ENCODE peak calls at places on chromosomes 12 and 14, in eight cellular contexts. E is GM23338, R is MM.1S, U is HCT116, A is IMR-90, W is OCI-LY7, J is H9, Q is HepG2. V is an unnamed sample.
A peak's percentile ranks its signal among the peaks of the same experiment; 100 is the strongest.

GRCh38 chr12:62767946-62768345 is 167.0 kb downstream of the PPM1H start:
- DNase-seq in A (no peak), Q (no peak), E (no peak), U (no peak), W (no peak), R (no peak), J (no peak), V (no peak)

GRCh38 chr14:68143341-68143807 is 323.8 kb downstream of the RAD51B start:
- DNase-seq in W (no peak), J (no peak), R (no peak), U (no peak), Q (no peak), A (peak; percentile 36), E (no peak), V (peak; percentile 90)

GRCh38 chr14:53409289-53409688 is 256.2 kb upstream of the DDHD1 start:
- DNase-seq in U (no peak), R (no peak), Q (no peak), A (no peak), E (no peak), W (no peak), J (no peak), V (no peak)

GRCh38 chr14:80269338-80269935 is 58.1 kb upstream of the DIO2 start:
- DNase-seq in W (no peak), Q (no peak), R (no peak), E (no peak), U (no peak), J (no peak), A (peak; percentile 64), V (peak; percentile 62)

GRCh38 chr14:86673523-86673969 is 1143.6 kb downstream of the FLRT2 start:
- DNase-seq in R (no peak), E (no peak), A (peak; percentile 1), J (no peak), Q (peak; percentile 75), W (no peak), U (no peak), V (no peak)

GRCh38 chr12:97960741-97961608 is 498.4 kb downstream of the RMST start:
- DNase-seq in A (no peak), U (peak; percentile 8), R (peak; percentile 51), E (peak; percentile 81), J (peak; percentile 63), Q (peak; percentile 14), W (peak; percentile 55), V (peak; percentile 2)

GRCh38 chr12:68977909-68978610 is 45.1 kb upstream of the CPM start:
- DNase-seq in U (no peak), W (no peak), J (no peak), Q (no peak), A (no peak), E (no peak), R (no peak), V (no peak)

GRCh38 chr12:130214686-130215370 is 52.6 kb downstream of the FZD10 start:
- DNase-seq in R (no peak), E (peak; percentile 8), Q (no peak), U (no peak), A (no peak), J (no peak), W (no peak), V (no peak)

GRCh38 chr12:22541496-22541895 is 2.8 kb downstream of the C2CD5 start:
- DNase-seq in E (no peak), A (no peak), W (no peak), Q (no peak), J (no peak), U (no peak), R (no peak), V (no peak)

GRCh38 chr12:22539055-22539454 is 5.3 kb downstream of the C2CD5 start:
- DNase-seq in R (no peak), J (no peak), W (no peak), Q (no peak), U (no peak), A (no peak), E (no peak), V (no peak)

GRCh38 chr12:22538336-22538735 is 6.0 kb downstream of the C2CD5 start:
- DNase-seq in E (no peak), W (no peak), A (peak; percentile 46), J (no peak), R (no peak), U (no peak), Q (no peak), V (peak; percentile 22)

GRCh38 chr12:22544038-22544979 is at the start of gene C2CD5:
- DNase-seq in U (peak; percentile 95), R (peak; percentile 97), W (peak; percentile 96), A (peak; percentile 97), Q (peak; percentile 95), E (peak; percentile 100), J (peak; percentile 98), V (peak; percentile 97)

DNA sequence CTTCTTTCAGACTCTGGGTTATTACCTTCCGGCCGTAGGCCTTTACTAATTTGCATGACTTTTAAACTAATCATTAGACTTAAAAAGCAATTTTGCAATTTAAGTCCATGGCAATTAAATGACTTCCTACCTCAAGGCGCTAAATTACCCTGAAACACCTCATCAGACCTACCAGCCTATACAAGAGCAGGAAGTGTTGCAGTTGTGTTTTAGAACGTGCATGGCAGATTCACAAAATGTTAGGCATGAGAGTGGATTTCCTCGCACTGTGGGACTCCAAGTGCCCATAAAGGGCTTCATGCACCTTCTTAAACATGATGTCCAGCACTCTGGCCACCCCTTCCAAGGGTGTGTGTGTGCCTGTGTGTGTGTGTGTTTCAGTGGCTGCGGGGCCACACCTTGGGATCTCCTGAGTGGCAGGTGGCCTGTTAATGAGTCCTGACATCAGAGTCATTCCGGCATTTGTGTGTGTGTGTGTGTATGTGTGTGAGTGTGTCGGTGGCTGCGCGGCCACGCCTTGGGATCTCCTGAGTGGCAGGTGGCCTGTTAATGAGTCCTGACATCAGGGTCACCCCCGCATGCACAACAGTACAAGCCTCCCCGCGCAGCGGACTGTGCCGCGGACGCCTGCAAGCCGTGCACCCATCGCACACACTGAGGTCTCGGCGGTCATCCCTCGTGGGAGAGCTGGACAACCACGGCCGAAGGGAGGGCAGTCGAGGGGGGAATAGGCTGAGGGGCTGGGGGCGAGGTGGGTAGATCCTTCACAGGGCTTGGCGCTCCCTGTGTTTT is 900 bp downstream of the C2CD5 start:
- DNase-seq in J (peak; percentile 46), R (peak; percentile 69), W (peak; percentile 53), Q (peak; percentile 27), U (no peak), A (peak; percentile 8), E (peak; percentile 44), V (peak; percentile 31)
- H3K27ac ChIP-seq in J (no peak overlapping the region), R (peak overlapping the region; percentile 95), W (peak overlapping the region; percentile 78), Q (peak overlapping the region; percentile 91), U (peak overlapping the region; percentile 86), A (peak overlapping the region; percentile 96), E (peak overlapping the region; percentile 88), V (peak overlapping the region; percentile 96)

GRCh38 chr14:100293497-100294212 is 12.6 kb downstream of the SLC25A29 start:
- DNase-seq in J (no peak), A (no peak), Q (no peak), U (no peak), E (no peak), W (no peak), R (no peak), V (no peak)

GRCh38 chr14:100292776-100293461 is 13.3 kb downstream of the SLC25A29 start:
- DNase-seq in A (no peak), E (no peak), J (no peak), R (no peak), W (no peak), Q (no peak), U (no peak), V (no peak)

GRCh38 chr14:100290607-100291304 is 15.5 kb downstream of the SLC25A29 start:
- DNase-seq in A (no peak), W (no peak), J (no peak), E (no peak), U (no peak), R (no peak), Q (peak; percentile 86), V (no peak)

GRCh38 chr14:100291305-100292075 is 14.8 kb downstream of the SLC25A29 start:
- DNase-seq in E (no peak), U (no peak), R (no peak), Q (no peak), A (no peak), J (no peak), W (no peak), V (no peak)

GRCh38 chr14:100292301-100292775 is 13.9 kb downstream of the SLC25A29 start:
- DNase-seq in W (no peak), U (no peak), A (no peak), R (no peak), E (no peak), J (no peak), Q (no peak), V (no peak)
- H4K20me1 ChIP-seq in W (no peaks in the 10 kb centered on the region), U (no peaks in the 10 kb centered on the region), A (peaks cover 22% of the 10 kb centered on the region), R (no peaks in the 10 kb centered on the region), E (peaks cover 27% of the 10 kb centered on the region), J (no peaks in the 10 kb centered on the region), Q (no peaks in the 10 kb centered on the region), V (peaks cover 29% of the 10 kb centered on the region)

GRCh38 chr14:85464135-85464534 is 65.8 kb upstream of the FLRT2 start:
- DNase-seq in W (no peak), J (no peak), U (no peak), E (no peak), Q (no peak), A (no peak), R (no peak), V (no peak)

GRCh38 chr14:85471156-85471555 is 58.8 kb upstream of the FLRT2 start:
- DNase-seq in E (no peak), Q (no peak), R (no peak), J (no peak), W (no peak), A (peak; percentile 57), U (no peak), V (peak; percentile 84)

GRCh38 chr14:85468815-85469214 is 61.1 kb upstream of the FLRT2 start:
- DNase-seq in E (no peak), Q (peak; percentile 6), J (no peak), U (no peak), R (no peak), W (no peak), A (no peak), V (no peak)

GRCh38 chr14:85463512-85463911 is 66.4 kb upstream of the FLRT2 start:
- DNase-seq in Q (no peak), W (no peak), J (no peak), A (no peak), U (no peak), R (no peak), E (peak; percentile 44), V (no peak)

GRCh38 chr14:85466678-85467077 is 63.3 kb upstream of the FLRT2 start:
- DNase-seq in Q (no peak), J (no peak), U (no peak), R (no peak), W (no peak), A (peak; percentile 45), E (no peak), V (no peak)
- H3K27ac ChIP-seq in Q (no peak overlapping the region), J (no peak overlapping the region), U (no peak overlapping the region), R (no peak overlapping the region), W (no peak overlapping the region), A (no peak overlapping the region), E (no peak overlapping the region), V (no peak overlapping the region)

GRCh38 chr14:91352101-91352500 is 65.5 kb downstream of the CCDC88C start:
- DNase-seq in A (no peak), W (peak; percentile 44), U (no peak), J (no peak), Q (no peak), R (no peak), E (peak; percentile 58), V (peak; percentile 18)

GRCh38 chr14:91350483-91350812 is 67.2 kb downstream of the CCDC88C start:
- DNase-seq in U (no peak), J (no peak), R (no peak), E (no peak), W (peak; percentile 11), Q (no peak), A (no peak), V (no peak)

GRCh38 chr14:91352696-91353692 is 64.6 kb downstream of the CCDC88C start:
- DNase-seq in U (no peak), R (no peak), J (no peak), A (no peak), W (peak; percentile 40), E (no peak), Q (no peak), V (no peak)

GRCh38 chr14:91350813-91351507 is 66.7 kb downstream of the CCDC88C start:
- DNase-seq in J (no peak), U (no peak), A (no peak), R (peak; percentile 88), W (peak; percentile 72), Q (no peak), E (no peak), V (no peak)

GRCh38 chr14:91351508-91351853 is 66.1 kb downstream of the CCDC88C start:
- DNase-seq in E (no peak), A (no peak), W (peak; percentile 16), U (no peak), J (no peak), Q (no peak), R (no peak), V (no peak)
- H4K20me1 ChIP-seq in E (peaks cover 15% of the 10 kb centered on the region), A (no peaks in the 10 kb centered on the region), W (no peaks in the 10 kb centered on the region), U (no peaks in the 10 kb centered on the region), J (no peaks in the 10 kb centered on the region), Q (no peaks in the 10 kb centered on the region), R (no peaks in the 10 kb centered on the region), V (no peaks in the 10 kb centered on the region)